ENCODE peak calls at places on chromosomes 5 and 9, in eight cellular contexts. P is heart right ventricle; H is right atrium auricular region; Y is neuronal stem cell; Q is pancreas; E is uterus; U is CD8-positive, alpha-beta memory T cell; D is PC-9. J is an unnamed sample.

GRCh38 chr5:155081618-155082017 is 68.1 kb downstream of the KIF4B start:
- DNase-seq in U (no peak), D (no peak), Y (no peak), P (no peak), Q (no peak), E (no peak), H (no peak), J (no peak)

GRCh38 chr5:64003966-64004365 is 41.7 kb upstream of the HTR1A start:
- DNase-seq in H (no peak), P (no peak), E (no peak), Q (no peak), U (no peak), D (no peak), Y (no peak), J (no peak)

GRCh38 chr9:94026816-94027215 is 57.4 kb upstream of the PTPDC1 start:
- DNase-seq in Q (no peak), E (no peak), D (no peak), H (no peak), Y (no peak), U (no peak), P (no peak), J (no peak)

GRCh38 chr5:142655339-142656267 is 30.3 kb downstream of the FGF1 start:
- DNase-seq in Q (peak; percentile 58), Y (peak; percentile 69), U (peak; percentile 73), D (peak; percentile 78), P (peak; percentile 86), E (peak; percentile 87), H (peak; percentile 93), J (no peak)

GRCh38 chr5:24850911-24851310 is 206.1 kb upstream of the CDH10 start:
- DNase-seq in E (no peak), P (no peak), U (no peak), D (no peak), Y (no peak), H (no peak), Q (no peak), J (no peak)

GRCh38 chr5:56288880-56289601 is 55.9 kb upstream of the ANKRD55 start:
- DNase-seq in U (no peak), D (no peak), H (no peak), Q (peak; percentile 68), Y (no peak), P (no peak), E (no peak), J (no peak)

GRCh38 chr9:128159073-128159783 is 837 bp upstream of the BBLN start:
- DNase-seq in D (peak; percentile 47), P (no peak), E (peak; percentile 47), U (peak; percentile 73), Y (no peak), H (no peak), Q (no peak), J (no peak)

GRCh38 chr9:121725008-121725795 is 73.8 kb downstream of the DAB2IP start:
- DNase-seq in E (peak; percentile 99), U (no peak), H (peak; percentile 98), Q (peak; percentile 85), Y (no peak), D (no peak), P (peak; percentile 99), J (peak; percentile 97)

GRCh38 chr9:105053209-105053652 is 125.3 kb upstream of the ABCA1 start:
- DNase-seq in U (no peak), D (no peak), P (no peak), Q (no peak), H (no peak), E (peak; percentile 24), Y (no peak), J (no peak)

GRCh38 chr9:137875846-137876245 is 1.7 kb upstream of the CACNA1B start:
- DNase-seq in E (no peak), P (no peak), U (no peak), H (no peak), D (no peak), Y (no peak), Q (no peak), J (peak; percentile 82)

GRCh38 chr9:136645903-136646754 is 16.6 kb upstream of the EGFL7 start:
- DNase-seq in E (peak; percentile 56), Q (no peak), D (no peak), H (peak; percentile 78), Y (no peak), U (no peak), P (peak; percentile 87), J (no peak)

GRCh38 chr5:64746446-64746845 is 22.0 kb downstream of the SREK1IP1 start:
- DNase-seq in P (no peak), Q (no peak), U (no peak), H (no peak), Y (no peak), D (no peak), E (no peak), J (no peak)

GRCh38 chr9:76658510-76659231 is 105.6 kb upstream of the PCA3 start:
- DNase-seq in Q (no peak), E (no peak), Y (no peak), H (no peak), D (no peak), P (no peak), U (no peak), J (no peak)

GRCh38 chr5:10648806-10649517 is 85.1 kb downstream of the ANKRD33B start:
- DNase-seq in E (no peak), U (no peak), Q (no peak), H (no peak), Y (no peak), D (no peak), P (no peak), J (no peak)

GRCh38 chr5:36739751-36740221 is 133.4 kb downstream of the SLC1A3 start:
- DNase-seq in Y (peak; percentile 73), U (peak; percentile 69), Q (peak; percentile 66), D (peak; percentile 85), E (no peak), H (peak; percentile 81), P (peak; percentile 48), J (no peak)

GRCh38 chr9:8718121-8718725 is 918.6 kb upstream of the DMAC1 start:
- DNase-seq in Q (no peak), P (no peak), D (no peak), Y (no peak), U (no peak), E (no peak), H (no peak), J (no peak)

GRCh38 chr9:133114886-133115603 is 6.0 kb downstream of the RALGDS start:
- DNase-seq in D (no peak), Y (no peak), Q (peak; percentile 21), P (no peak), U (no peak), E (peak; percentile 15), H (no peak), J (no peak)

GRCh38 chr5:79200573-79201183 is 35.3 kb upstream of the JMY start:
- DNase-seq in U (no peak), D (no peak), P (no peak), E (no peak), H (no peak), Y (no peak), Q (no peak), J (no peak)

GRCh38 chr9:24286761-24287160 is 258.9 kb downstream of the IZUMO3 start:
- DNase-seq in U (no peak), Y (no peak), H (no peak), Q (no peak), P (no peak), D (no peak), E (no peak), J (no peak)

GRCh38 chr9:129665008-129665771 is at the start of gene PRRX2:
- DNase-seq in D (no peak), H (peak; percentile 66), P (no peak), Q (no peak), E (no peak), Y (peak; percentile 55), U (no peak), J (no peak)
- H3K4me1 ChIP-seq in D (no peaks in the 10 kb centered on the region), H (no peaks in the 10 kb centered on the region), P (peaks cover 14% of the 10 kb centered on the region), Q (no peaks in the 10 kb centered on the region), E (no peaks in the 10 kb centered on the region), Y (peaks cover 15% of the 10 kb centered on the region), U (no peaks in the 10 kb centered on the region), J (peaks cover 8% of the 10 kb centered on the region)

GRCh38 chr9:38023661-38024035 is 45.4 kb downstream of the SHB start:
- DNase-seq in E (no peak), Y (no peak), P (no peak), U (no peak), Q (no peak), D (no peak), H (no peak), J (no peak)
- H3K4me1 ChIP-seq in E (peaks cover 36% of the 10 kb centered on the region), Y (peaks cover 44% of the 10 kb centered on the region), P (peaks cover 98% of the 10 kb centered on the region), U (no peaks in the 10 kb centered on the region), Q (peaks cover 46% of the 10 kb centered on the region), D (peaks cover 100% of the 10 kb centered on the region), H (peaks cover 5% of the 10 kb centered on the region), J (peaks cover 79% of the 10 kb centered on the region)

DNA sequence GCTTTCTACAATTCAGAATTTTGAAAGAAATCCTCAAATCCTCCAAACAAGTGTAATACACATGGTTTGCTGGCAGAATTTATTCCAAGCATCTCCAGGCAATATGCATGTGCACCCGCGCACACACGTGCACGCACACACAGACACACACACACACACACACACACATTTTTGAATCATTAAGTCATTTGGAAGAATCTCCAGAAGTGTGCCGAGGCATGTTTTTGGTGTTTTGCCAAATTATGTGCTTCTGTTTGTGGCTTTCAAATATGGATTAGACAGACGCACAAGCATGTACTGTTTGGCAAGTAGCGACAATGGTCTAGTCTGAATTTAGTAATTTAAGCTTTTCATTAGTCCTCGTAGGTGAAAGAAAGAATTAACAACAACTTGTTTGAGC is 36.7 kb downstream of the NFIB start:
- DNase-seq in Y (no peak), Q (no peak), U (no peak), D (no peak), E (no peak), H (no peak), P (no peak), J (no peak)
- H3K4me1 ChIP-seq in Y (peaks cover 7% of the 10 kb centered on the region), Q (peaks cover 43% of the 10 kb centered on the region), U (no peaks in the 10 kb centered on the region), D (no peaks in the 10 kb centered on the region), E (no peaks in the 10 kb centered on the region), H (no peaks in the 10 kb centered on the region), P (peaks cover 99% of the 10 kb centered on the region), J (peaks cover 95% of the 10 kb centered on the region)

GRCh38 chr9:479316-479715 is 264.7 kb downstream of the DOCK8 start:
- DNase-seq in Q (no peak), U (no peak), H (no peak), P (no peak), Y (no peak), E (no peak), D (no peak), J (no peak)

GRCh38 chr9:487429-487828 is 272.8 kb downstream of the DOCK8 start:
- DNase-seq in P (no peak), Y (no peak), D (no peak), U (no peak), H (no peak), E (no peak), Q (no peak), J (no peak)

GRCh38 chr9:486156-486555 is 271.5 kb downstream of the DOCK8 start:
- DNase-seq in D (no peak), Q (no peak), U (no peak), H (no peak), Y (no peak), P (no peak), E (no peak), J (no peak)

GRCh38 chr9:479951-480350 is 265.3 kb downstream of the DOCK8 start:
- DNase-seq in D (no peak), Q (no peak), E (no peak), U (no peak), Y (no peak), H (no peak), P (no peak), J (no peak)

DNA sequence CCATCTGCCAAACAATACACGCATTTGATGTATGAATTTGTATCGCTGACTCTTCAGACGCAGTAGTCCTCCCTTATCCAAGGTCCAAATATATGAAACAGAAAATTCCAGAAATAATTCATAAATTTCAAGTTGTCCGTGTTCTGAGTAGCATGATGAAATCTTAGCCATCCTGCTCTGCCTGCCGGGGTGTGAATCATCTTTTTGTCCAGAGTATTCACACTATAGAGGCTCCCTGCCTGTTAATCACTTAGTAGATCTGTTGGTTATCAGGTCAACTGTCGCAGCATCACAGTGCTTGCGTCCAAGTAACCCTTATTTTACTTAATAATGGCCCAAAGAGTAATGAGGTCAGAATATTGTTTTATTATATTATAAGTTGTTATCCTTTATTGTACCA is 268.1 kb downstream of the DOCK8 start:
- DNase-seq in E (no peak), U (no peak), Y (no peak), P (no peak), Q (no peak), D (no peak), H (no peak), J (no peak)
- H3K4me1 ChIP-seq in E (no peaks in the 10 kb centered on the region), U (no peaks in the 10 kb centered on the region), Y (no peaks in the 10 kb centered on the region), P (no peaks in the 10 kb centered on the region), Q (peaks cover 2% of the 10 kb centered on the region), D (no peaks in the 10 kb centered on the region), H (no peaks in the 10 kb centered on the region), J (no peaks in the 10 kb centered on the region)